ENCODE peak calls at places on chromosomes 2 and 18, in four cellular contexts. C is heart left ventricle, U is heart right ventricle, G is HCT116. L is an unnamed sample.

GRCh38 chr2:6580982-6581381 is 284.7 kb downstream of the CMPK2 start:
- DNase-seq in C (no peak), U (no peak), G (no peak), L (no peak)

GRCh38 chr2:172323256-172323655 is 104.1 kb upstream of the ITGA6 start:
- DNase-seq in C (no peak), U (no peak), G (no peak), L (no peak)

GRCh38 chr18:24249716-24250115 is 110.9 kb downstream of the CABYR start:
- DNase-seq in C (peak; percentile 44), G (no peak), U (no peak), L (no peak)

GRCh38 chr18:45954070-45954712 is 12.9 kb downstream of the EPG5 start:
- DNase-seq in C (no peak), U (no peak), G (peak; percentile 7), L (no peak)

GRCh38 chr2:9699139-9699823 is 68.5 kb upstream of the YWHAQ start:
- DNase-seq in U (no peak), G (no peak), C (no peak), L (no peak)

GRCh38 chr2:190533968-190534309 is 583 bp downstream of the NEMP2 start:
- DNase-seq in G (no peak), C (no peak), U (no peak), L (no peak)

GRCh38 chr2:222738759-222739292 is 67.4 kb downstream of the MOGAT1 start:
- DNase-seq in U (no peak), C (no peak), G (no peak), L (no peak)

GRCh38 chr18:37963837-37964236 is 398.2 kb upstream of the CELF4 start:
- DNase-seq in U (no peak), G (no peak), C (no peak), L (no peak)

GRCh38 chr2:25514043-25514627 is 159.2 kb downstream of the DTNB start:
- DNase-seq in G (no peak), C (no peak), U (no peak), L (no peak)

GRCh38 chr2:158923180-158923594 is 45.3 kb upstream of the TANC1 start:
- DNase-seq in G (no peak), U (no peak), C (no peak), L (peak; percentile 92)

GRCh38 chr2:207046642-207047213 is 107.4 kb downstream of the CPO start:
- DNase-seq in U (no peak), C (no peak), G (no peak), L (peak; percentile 57)

GRCh38 chr18:2905802-2906521 is 59.2 kb downstream of the EMILIN2 start:
- DNase-seq in G (peak; percentile 33), U (peak; percentile 81), C (peak; percentile 89), L (no peak)

GRCh38 chr2:65214843-65215242 is 12.8 kb upstream of the ACTR2 start:
- DNase-seq in G (no peak), C (no peak), U (no peak), L (no peak)

GRCh38 chr2:201004370-201004769 is 40.9 kb upstream of the ORC2 start:
- DNase-seq in C (no peak), G (no peak), U (no peak), L (no peak)

GRCh38 chr2:97011977-97012569 is 25.7 kb upstream of the FAM178B start:
- DNase-seq in U (peak; percentile 23), G (peak; percentile 48), C (no peak), L (peak; percentile 26)

GRCh38 chr2:169294001-169294675 is 68.2 kb downstream of the LRP2 start:
- DNase-seq in G (no peak), C (no peak), U (no peak), L (no peak)

GRCh38 chr2:49162151-49162550 is 7.8 kb upstream of the FSHR start:
- DNase-seq in C (no peak), G (no peak), U (no peak), L (no peak)

GRCh38 chr2:64945973-64946736 is 43.0 kb upstream of the SLC1A4 start:
- DNase-seq in G (no peak), U (no peak), C (no peak), L (no peak)

GRCh38 chr18:27750014-27750413 is 426.9 kb downstream of the CDH2 start:
- DNase-seq in C (no peak), U (peak; percentile 29), G (peak; percentile 19), L (peak; percentile 18)

GRCh38 chr2:98114643-98115355 is 27.8 kb downstream of the VWA3B start:
- DNase-seq in G (no peak), U (no peak), C (no peak), L (no peak)

GRCh38 chr2:200319587-200320337 is 13.3 kb downstream of the SPATS2L start:
- DNase-seq in G (no peak), U (no peak), C (no peak), L (no peak)

GRCh38 chr2:131154071-131154531 is 49.0 kb downstream of the PLEKHB2 start:
- DNase-seq in C (peak; percentile 74), G (peak; percentile 33), U (peak; percentile 23), L (no peak)

GRCh38 chr18:78423776-78424175 is 555.8 kb upstream of the SALL3 start:
- DNase-seq in G (no peak), C (no peak), U (no peak), L (no peak)

DNA sequence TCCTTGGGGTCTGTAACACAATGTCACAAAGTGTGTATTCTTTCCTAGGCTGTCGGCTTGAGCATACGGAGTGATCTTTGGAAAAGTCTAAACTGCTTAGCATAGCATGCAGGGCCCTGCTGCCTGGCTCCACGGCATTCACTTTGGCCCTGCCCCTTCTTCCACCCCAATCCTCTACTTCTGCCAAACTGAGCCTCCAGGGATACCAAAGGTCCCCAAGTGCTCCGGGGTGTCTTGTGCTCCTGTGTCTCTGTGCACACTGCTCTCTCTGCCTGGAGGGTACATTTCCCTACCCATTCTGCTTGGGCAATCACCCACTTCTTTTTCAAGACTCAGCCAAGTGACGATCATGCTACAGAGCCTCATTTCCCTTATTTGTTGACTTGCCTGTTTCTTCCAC is 196.1 kb downstream of the LTBP1 start:
- DNase-seq in C (no peak), G (no peak), U (no peak), L (no peak)
- H3K36me3 ChIP-seq in C (no peaks in the 10 kb centered on the region), G (no peaks in the 10 kb centered on the region), U (peaks cover 4% of the 10 kb centered on the region), L (no peaks in the 10 kb centered on the region)

GRCh38 chr2:217802876-217803638 is 199.7 kb downstream of the TNS1 start:
- DNase-seq in U (no peak), G (no peak), C (peak; percentile 38), L (no peak)

GRCh38 chr2:217804786-217805678 is 197.8 kb downstream of the TNS1 start:
- DNase-seq in C (peak; percentile 30), U (no peak), G (no peak), L (no peak)

GRCh38 chr2:217802261-217802660 is 200.5 kb downstream of the TNS1 start:
- DNase-seq in G (no peak), C (peak; percentile 51), U (no peak), L (no peak)

GRCh38 chr2:217804338-217804737 is 198.5 kb downstream of the TNS1 start:
- DNase-seq in U (no peak), G (no peak), C (peak; percentile 60), L (no peak)

GRCh38 chr2:217803639-217803932 is 199.2 kb downstream of the TNS1 start:
- DNase-seq in U (no peak), G (no peak), C (peak; percentile 19), L (no peak)
- H3K36me3 ChIP-seq in U (peaks cover 90% of the 10 kb centered on the region), G (no peaks in the 10 kb centered on the region), C (no peaks in the 10 kb centered on the region), L (peaks cover 32% of the 10 kb centered on the region)

GRCh38 chr2:233477548-233478433 is 88.8 kb downstream of the USP40 start:
- DNase-seq in U (no peak), C (no peak), G (no peak), L (no peak)

GRCh38 chr2:233473878-233474277 is 92.7 kb downstream of the USP40 start:
- DNase-seq in C (no peak), U (no peak), G (no peak), L (no peak)

GRCh38 chr2:233476083-233476410 is 90.5 kb downstream of the USP40 start:
- DNase-seq in G (no peak), C (no peak), U (no peak), L (no peak)

GRCh38 chr2:233479616-233480489 is 86.7 kb downstream of the USP40 start:
- DNase-seq in U (no peak), C (no peak), G (no peak), L (no peak)

GRCh38 chr2:233476651-233477547 is 89.7 kb downstream of the USP40 start:
- DNase-seq in U (no peak), G (no peak), C (no peak), L (no peak)
- H3K36me3 ChIP-seq in U (peaks cover 66% of the 10 kb centered on the region), G (no peaks in the 10 kb centered on the region), C (no peaks in the 10 kb centered on the region), L (peaks cover 10% of the 10 kb centered on the region)

DNA sequence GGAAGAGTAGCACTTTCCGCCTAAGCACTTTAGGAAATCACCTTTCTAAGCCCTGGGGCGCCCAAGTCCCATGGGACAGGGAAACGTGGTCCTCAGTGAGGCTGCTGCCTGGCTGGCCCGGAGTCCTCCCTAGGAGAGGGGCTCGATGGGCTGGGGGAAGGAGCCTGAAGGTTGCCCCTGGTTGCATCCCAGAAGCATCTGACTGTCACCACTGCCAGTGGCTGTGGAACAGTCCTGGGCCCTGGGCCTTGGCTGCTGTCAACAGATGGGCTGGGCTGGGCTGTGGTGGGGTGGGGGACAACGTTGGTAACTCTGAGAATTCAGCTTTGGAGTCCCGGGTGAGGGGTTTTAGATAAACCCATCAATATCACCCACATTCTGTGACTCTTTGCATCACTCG is 22.5 kb downstream of the ASB1 start:
- DNase-seq in G (no peak), C (no peak), U (no peak), L (no peak)
- H3K36me3 ChIP-seq in G (peaks cover 32% of the 10 kb centered on the region), C (no peaks in the 10 kb centered on the region), U (peaks cover 84% of the 10 kb centered on the region), L (peaks cover 31% of the 10 kb centered on the region)

DNA sequence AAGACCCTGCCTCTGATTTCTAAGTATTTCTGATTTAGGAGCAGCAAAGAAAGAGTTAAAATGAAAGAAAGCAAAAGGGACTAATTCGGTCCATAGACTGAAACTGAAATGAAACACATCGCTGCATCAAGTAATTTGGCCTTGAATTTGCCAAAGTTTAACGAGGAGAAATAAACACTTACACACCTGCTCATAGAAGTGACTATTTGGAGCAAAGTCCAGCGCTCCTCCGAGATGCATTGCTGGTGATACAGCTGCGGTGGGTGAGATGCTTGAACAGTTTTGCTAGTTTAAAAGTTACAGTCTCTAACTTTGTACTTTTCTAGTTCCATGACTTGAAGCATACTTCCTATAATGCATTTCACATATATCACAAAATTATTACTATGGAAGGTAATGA is 18.3 kb downstream of the GALR1 start:
- DNase-seq in C (no peak), G (no peak), U (no peak), L (no peak)
- H3K36me3 ChIP-seq in C (no peaks in the 10 kb centered on the region), G (no peaks in the 10 kb centered on the region), U (no peaks in the 10 kb centered on the region), L (no peaks in the 10 kb centered on the region)

DNA sequence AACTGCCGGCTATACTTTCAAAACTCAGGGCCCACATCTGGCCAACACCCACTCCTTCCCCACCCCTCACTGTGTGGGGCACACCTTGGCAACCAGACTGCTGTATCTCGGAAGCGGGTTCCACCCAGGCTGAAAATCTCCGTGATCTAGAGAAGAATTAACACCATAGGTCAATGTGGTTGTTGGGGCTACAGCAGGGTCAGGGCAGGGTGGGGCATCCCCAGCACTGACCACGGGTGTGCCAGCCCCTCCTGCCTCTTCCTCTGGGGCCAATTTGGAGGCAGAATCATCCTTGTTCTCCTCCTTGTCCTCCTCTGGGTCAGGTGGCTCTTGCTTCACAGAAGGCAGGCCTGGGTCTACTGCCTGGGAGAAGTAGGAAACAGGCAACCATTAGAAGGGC is 6.3 kb upstream of the CFAP53 start:
- DNase-seq in C (no peak), U (no peak), G (no peak), L (no peak)
- H3K36me3 ChIP-seq in C (peaks cover 2% of the 10 kb centered on the region), U (peaks cover 89% of the 10 kb centered on the region), G (peaks cover 57% of the 10 kb centered on the region), L (peaks cover 57% of the 10 kb centered on the region)